ENCODE peak calls at places on chromosomes 12 and 14, in four cellular contexts. G is SK-N-SH, F is GM06990, B is cardiac fibroblast. K is an unnamed sample.

GRCh38 chr12:32249701-32250270 is 143.1 kb downstream of the BICD1 start:
- DNase-seq in G (no peak), F (no peak), B (no peak), K (no peak)

GRCh38 chr12:45913631-45914030 is 76.7 kb downstream of the SCAF11 start:
- DNase-seq in G (no peak), F (no peak), B (no peak), K (no peak)

GRCh38 chr14:105292810-105293711 is 7.7 kb downstream of the BRF1 start:
- DNase-seq in G (peak), F (no peak), B (no peak), K (no peak)

GRCh38 chr14:65203574-65203973 is 101.3 kb upstream of the MAX start:
- DNase-seq in G (no peak), F (no peak), B (no peak), K (no peak)

GRCh38 chr12:124876171-124876570 is 12.5 kb upstream of the SCARB1 start:
- DNase-seq in G (no peak), F (no peak), B (no peak), K (no peak)

GRCh38 chr12:110102255-110102654 is 21.9 kb upstream of the IFT81 start:
- DNase-seq in G (peak), F (peak), B (peak), K (peak)

GRCh38 chr12:79057540-79057939 is 193.0 kb downstream of the SYT1 start:
- DNase-seq in G (no peak), F (no peak), B (no peak), K (no peak)

GRCh38 chr12:121796855-121797751 is 3.6 kb upstream of the RHOF start:
- DNase-seq in G (peak), F (no peak), B (peak), K (no peak)

GRCh38 chr12:38746744-38747143 is 158.6 kb downstream of the CPNE8 start:
- DNase-seq in G (no peak), F (no peak), B (no peak), K (no peak)

GRCh38 chr12:108310489-108310888 is 28.6 kb downstream of the CMKLR1 start:
- DNase-seq in G (peak), F (no peak), B (peak), K (peak)

GRCh38 chr12:105740970-105741725 is 397.6 kb downstream of the NUAK1 start:
- DNase-seq in G (no peak), F (no peak), B (peak), K (no peak)

GRCh38 chr12:112985655-112986290 is 7.5 kb downstream of the OAS2 start:
- DNase-seq in G (no peak), F (no peak), B (no peak), K (no peak)

GRCh38 chr12:54352891-54353874 is 11.1 kb downstream of the GPR84 start:
- DNase-seq in G (peak), F (no peak), B (peak), K (peak)

GRCh38 chr12:69660164-69660863 is 38.8 kb downstream of the BEST3 start:
- DNase-seq in G (no peak), F (no peak), B (no peak), K (no peak)

GRCh38 chr12:4518106-4518728 is 20.5 kb upstream of the RAD51AP1 start:
- DNase-seq in G (no peak), F (no peak), B (peak), K (peak)

GRCh38 chr12:19127270-19127669 is 2.3 kb upstream of the PLEKHA5 start:
- DNase-seq in G (no peak), F (no peak), B (no peak), K (no peak)

GRCh38 chr12:19130224-19131019 is 889 bp downstream of the PLEKHA5 start:
- DNase-seq in G (peak), F (no peak), B (peak), K (no peak)

GRCh38 chr12:19131020-19131431 is 1.5 kb downstream of the PLEKHA5 start:
- DNase-seq in G (peak), F (no peak), B (peak), K (no peak)

GRCh38 chr12:19129121-19129485 is 430 bp upstream of the PLEKHA5 start:
- DNase-seq in G (no peak), F (no peak), B (no peak), K (no peak)

GRCh38 chr12:19129486-19130223 is at the start of gene PLEKHA5:
- DNase-seq in G (peak), F (peak), B (peak), K (no peak)
- TF ChIP-seq CTCF in G (no peak), F (no peak), B (no peak), K (no peak)

GRCh38 chr14:92652413-92653151 is 95.8 kb downstream of the LGMN start:
- DNase-seq in G (no peak), F (no peak), B (no peak), K (no peak)
- H3K4me3 ChIP-seq in G (no peak), F (peak), B (no peak), K (no peak)

DNA sequence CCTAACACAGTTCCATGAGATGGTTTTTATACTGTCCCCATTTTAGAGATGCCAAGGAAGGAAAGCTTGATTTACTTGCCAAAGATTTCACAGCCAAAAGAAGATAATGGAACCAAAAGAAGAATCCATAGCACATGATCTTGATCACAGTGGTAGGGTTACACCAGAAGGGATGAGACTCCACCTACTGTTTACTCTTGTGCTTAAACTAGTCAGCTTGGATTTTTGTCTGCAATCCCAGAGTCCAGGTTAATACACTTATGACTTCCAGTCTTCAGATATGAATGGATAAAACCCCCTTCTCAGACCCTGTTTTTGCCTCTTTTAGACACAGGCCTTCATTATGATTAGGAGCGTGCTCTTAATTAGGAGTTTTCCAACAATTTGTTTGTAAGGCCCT is 454.2 kb downstream of the AEBP2 start:
- DNase-seq in G (no peak), F (no peak), B (peak), K (no peak)
- TF ChIP-seq CTCF in G (peak), F (peak), B (peak), K (no peak)

GRCh38 chr12:15372313-15372712 is 50.0 kb downstream of the PTPRO start:
- DNase-seq in G (no peak), F (no peak), B (no peak), K (no peak)
- H3K4me3 ChIP-seq in G (no peak), F (no peak), B (no peak), K (no peak)

DNA sequence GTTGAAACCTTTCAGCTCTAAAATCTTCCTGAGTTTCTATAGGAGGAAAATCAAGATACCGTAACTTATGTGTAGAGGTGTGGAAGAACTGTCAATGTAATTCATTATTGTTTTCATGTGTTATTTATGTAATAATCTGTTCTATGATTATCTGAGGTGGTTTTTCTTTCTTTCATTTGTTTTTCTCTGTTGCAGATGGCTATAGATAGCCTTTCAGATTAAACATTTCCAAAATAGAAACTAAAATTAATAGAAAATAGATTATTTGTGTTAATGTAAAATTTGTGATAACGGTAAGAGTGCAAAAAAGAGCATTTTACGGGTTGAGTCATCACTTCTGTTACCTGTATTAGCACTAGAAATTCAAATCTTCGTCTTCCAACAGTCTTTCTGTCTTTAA is 128.8 kb downstream of the SYNE2 start:
- DNase-seq in G (no peak), F (no peak), B (no peak), K (no peak)
- TF ChIP-seq CTCF in G (no peak), F (no peak), B (no peak), K (no peak)

K was measured in astrocyte of the cerebellum.